ENCODE peak calls at places on chromosomes 2 and 18, in four cellular contexts. I, S, F and U are unnamed samples.

GRCh38 chr2:180191352-180192124 is 184.4 kb upstream of the CWC22 start:
- DNase-seq in F (no peak), S (no peak), I (no peak), U (no peak)

GRCh38 chr2:20356042-20356441 is 5.4 kb upstream of the PUM2 start:
- DNase-seq in S (no peak), F (no peak), I (no peak), U (no peak)

GRCh38 chr2:74119912-74120825 is 27.5 kb downstream of the BOLA3 start:
- DNase-seq in I (peak), S (peak), F (peak), U (no peak)

GRCh38 chr2:165902929-165903328 is 50.6 kb downstream of the TTC21B start:
- DNase-seq in S (no peak), F (no peak), I (no peak), U (no peak)

GRCh38 chr2:201257941-201258665 is 2.2 kb upstream of the CASP8 start:
- DNase-seq in I (peak), F (peak), S (no peak), U (peak)

GRCh38 chr2:171762879-171763573 is 75.8 kb downstream of the DYNC1I2 start:
- DNase-seq in F (no peak), I (no peak), S (no peak), U (no peak)

GRCh38 chr2:219249203-219249980 is 3.7 kb upstream of the TUBA4B start:
- DNase-seq in S (no peak), F (peak), I (no peak), U (no peak)

GRCh38 chr18:41320090-41320489 is 634.9 kb upstream of the PIK3C3 start:
- DNase-seq in I (no peak), S (no peak), F (no peak), U (no peak)

GRCh38 chr18:69387181-69387580 is 13.5 kb upstream of the DOK6 start:
- DNase-seq in F (no peak), I (no peak), S (no peak), U (no peak)

GRCh38 chr2:231190531-231191197 is 7.8 kb upstream of the ARMC9 start:
- DNase-seq in I (no peak), S (no peak), F (no peak), U (no peak)

GRCh38 chr2:84653302-84653701 is 137.0 kb downstream of the DNAH6 start:
- DNase-seq in S (no peak), F (no peak), I (no peak), U (no peak)

GRCh38 chr2:11712866-11713265 is 33.6 kb upstream of the LPIN1 start:
- DNase-seq in F (no peak), S (no peak), I (no peak), U (no peak)

GRCh38 chr2:43898134-43898957 is 59.6 kb downstream of the ABCG8 start:
- DNase-seq in I (peak), F (no peak), S (no peak), U (no peak)

GRCh38 chr2:223841436-223842180 is 4.2 kb upstream of the AP1S3 start:
- DNase-seq in I (no peak), S (no peak), F (no peak), U (no peak)

GRCh38 chr2:152336103-152336853 is 1.3 kb downstream of the FMNL2 start:
- DNase-seq in I (no peak), S (no peak), F (no peak), U (no peak)

GRCh38 chr2:167940361-167940744 is 307.0 kb downstream of the STK39 start:
- DNase-seq in S (no peak), F (no peak), I (no peak), U (no peak)

GRCh38 chr2:28366496-28367282 is 26.0 kb upstream of the FOSL2 start:
- DNase-seq in I (peak), S (no peak), F (no peak), U (no peak)

GRCh38 chr18:48640566-48641270 is 101.9 kb downstream of the CTIF start:
- DNase-seq in F (no peak), I (no peak), S (no peak), U (no peak)

GRCh38 chr2:89767581-89768435 is 1076.3 kb downstream of the RPIA start:
- DNase-seq in S (no peak), F (no peak), I (no peak), U (no peak)

GRCh38 chr2:174325932-174326879 is 8.5 kb upstream of the SP9 start:
- DNase-seq in I (peak), F (no peak), S (no peak), U (no peak)

GRCh38 chr2:241620419-241620769 is 16.6 kb downstream of the THAP4 start:
- DNase-seq in I (no peak), S (no peak), F (no peak), U (peak)

GRCh38 chr2:203759692-203760365 is 53.4 kb downstream of the CD28 start:
- DNase-seq in F (no peak), S (no peak), I (no peak), U (peak)

GRCh38 chr2:51291762-51292370 is 259.9 kb upstream of the NRXN1 start:
- DNase-seq in S (no peak), I (no peak), F (no peak), U (no peak)

GRCh38 chr2:143177081-143177786 is 48.0 kb downstream of the ARHGAP15 start:
- DNase-seq in F (peak), S (no peak), I (no peak), U (no peak)
- TF ChIP-seq EGR1 in F (no peak), S (no peak), I (no peak), U (no peak)

GRCh38 chr2:83191316-83191715 is 1267.8 kb downstream of the SUCLG1 start:
- DNase-seq in S (no peak), I (no peak), F (no peak), U (no peak)

GRCh38 chr2:83196225-83196624 is 1262.9 kb downstream of the SUCLG1 start:
- DNase-seq in I (no peak), S (no peak), F (no peak), U (peak)
- TF ChIP-seq CTCF in I (no peak), S (peak), F (peak), U (peak)

GRCh38 chr18:59123588-59124369 is 15.9 kb upstream of the SEC11C start:
- DNase-seq in I (no peak), F (no peak), S (no peak), U (no peak)
- TF ChIP-seq EGR1 in I (no peak), F (no peak), S (no peak), U (no peak)

DNA sequence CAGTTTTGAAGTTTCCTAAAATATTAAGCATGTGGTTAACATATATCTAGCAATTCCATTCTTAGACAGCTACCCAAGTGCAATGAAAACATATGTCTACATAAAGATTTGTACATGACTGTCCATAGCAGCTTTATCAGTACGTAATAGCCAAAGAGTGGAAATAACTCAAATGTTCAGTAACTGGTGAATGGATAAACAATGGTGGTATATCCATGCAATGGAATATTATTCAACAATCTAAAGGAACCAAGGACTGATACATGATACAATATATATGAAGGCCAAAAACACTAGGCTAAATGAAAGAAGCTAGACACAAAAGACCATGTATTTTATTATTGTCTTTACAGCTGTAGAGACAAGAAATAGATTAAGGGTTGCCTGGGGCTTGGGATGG is 361.4 kb downstream of the ALK start:
- DNase-seq in S (no peak), I (no peak), F (no peak), U (no peak)
- TF ChIP-seq CTCF in S (no peak), I (no peak), F (no peak), U (no peak)

DNA sequence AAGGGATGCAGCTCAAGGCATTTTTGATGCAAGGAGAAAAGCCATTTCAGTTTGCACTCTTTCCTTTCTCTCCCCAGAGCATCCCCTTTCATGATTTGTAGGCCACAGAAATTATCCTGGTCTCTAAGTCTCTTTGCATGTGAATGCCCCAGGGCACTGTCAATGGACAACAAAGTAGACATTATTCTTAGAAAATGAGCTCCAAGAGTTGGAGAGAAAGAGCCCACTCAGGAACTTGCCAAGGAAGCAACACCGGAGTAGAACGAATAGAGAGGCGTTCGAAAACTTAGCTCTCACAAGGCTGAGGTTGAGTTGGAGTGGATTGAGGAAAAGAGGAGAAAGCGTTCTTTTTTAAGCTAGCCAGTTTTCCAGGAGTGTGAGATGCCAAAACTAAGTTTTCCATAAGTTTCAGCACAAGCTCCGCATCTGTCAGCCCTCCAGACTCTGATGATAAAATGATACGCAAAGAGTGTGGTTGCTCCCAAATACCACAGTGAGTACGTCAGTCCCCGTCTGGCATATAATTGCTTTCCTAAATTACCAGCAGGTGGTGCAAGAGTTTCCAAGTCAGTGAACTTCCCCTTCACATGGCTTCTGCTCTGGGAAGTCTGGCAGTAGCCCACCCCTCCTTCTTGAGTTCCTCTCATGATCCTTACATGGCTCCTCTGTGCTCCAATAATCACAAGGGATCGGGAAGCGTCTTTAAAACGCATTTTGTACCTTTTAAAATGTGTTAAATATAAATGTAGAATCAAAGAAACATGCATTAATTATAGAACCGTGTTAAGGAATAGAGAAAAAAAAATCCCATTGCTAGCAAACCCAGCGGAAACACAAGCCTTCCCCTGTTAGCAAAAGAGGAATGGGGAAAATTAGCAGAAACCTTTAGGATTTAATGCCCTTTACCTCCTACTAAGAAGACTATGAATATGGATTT is 1060.6 kb upstream of the FANCL start:
- DNase-seq in F (no peak), I (peak), S (peak), U (peak)
- TF ChIP-seq EGR1 in F (no peak), I (no peak), S (no peak), U (no peak)

GRCh38 chr2:26786207-26787023 is 559 bp downstream of the CENPA start:
- DNase-seq in F (no peak), I (no peak), S (no peak), U (no peak)

GRCh38 chr2:26784570-26785234 is 1.2 kb upstream of the CENPA start:
- DNase-seq in F (no peak), S (no peak), I (no peak), U (no peak)

GRCh38 chr2:26782876-26783704 is 2.8 kb upstream of the CENPA start:
- DNase-seq in F (no peak), S (no peak), I (no peak), U (no peak)

GRCh38 chr2:26780203-26780760 is 5.6 kb upstream of the CENPA start:
- DNase-seq in F (no peak), S (no peak), I (no peak), U (no peak)

GRCh38 chr2:26785431-26786206 is at the start of gene CENPA:
- DNase-seq in S (peak), F (peak), I (peak), U (peak)
- TF ChIP-seq CTCF in S (no peak), F (no peak), I (peak), U (no peak)

GRCh38 chr18:10718809-10719208 is 193.0 kb downstream of the NAPG start:
- DNase-seq in S (no peak), F (no peak), I (no peak), U (no peak)

GRCh38 chr18:10713400-10713799 is 187.6 kb downstream of the NAPG start:
- DNase-seq in F (no peak), S (no peak), I (no peak), U (no peak)

GRCh38 chr18:10715791-10716190 is 190.0 kb downstream of the NAPG start:
- DNase-seq in S (no peak), F (no peak), I (no peak), U (no peak)
- TF ChIP-seq EGR1 in S (no peak), F (no peak), I (no peak), U (no peak)

GRCh38 chr18:65941482-65941881 is 190.7 kb downstream of the CDH7 start:
- DNase-seq in I (no peak), F (no peak), S (no peak), U (no peak)

GRCh38 chr18:65942103-65942502 is 191.3 kb downstream of the CDH7 start:
- DNase-seq in S (no peak), I (no peak), F (no peak), U (no peak)

GRCh38 chr18:65937180-65937579 is 186.4 kb downstream of the CDH7 start:
- DNase-seq in S (no peak), I (no peak), F (no peak), U (no peak)

GRCh38 chr18:65936678-65937077 is 185.9 kb downstream of the CDH7 start:
- DNase-seq in I (no peak), S (no peak), F (no peak), U (no peak)

GRCh38 chr18:65938592-65939372 is 188.0 kb downstream of the CDH7 start:
- DNase-seq in S (peak), I (no peak), F (peak), U (peak)
- TF ChIP-seq CTCF in S (peak), I (no peak), F (peak), U (peak)